ENCODE peak calls at places on chromosomes 5 and 9, in ten cellular contexts. O is substantia nigra, L is left lung, Y is hypothalamus, Z is RWPE1, F is body of pancreas, M is Ammon's horn, H is RPMI8226, D is tibial artery, Q is Daoy. K is an unnamed sample.

GRCh38 chr5:7391215-7391614 is 4.7 kb upstream of the ADCY2 start:
- DNase-seq in M (no peak), Z (no peak), F (peak; percentile 37), D (no peak), H (no peak), O (no peak), L (no peak), Q (peak; percentile 38), Y (no peak), K (no peak)

GRCh38 chr5:151924564-151925395 is at the start of gene GLRA1:
- DNase-seq in Y (peak; percentile 7), O (peak; percentile 7), Z (peak; percentile 77), H (peak; percentile 61), L (peak; percentile 53), D (no peak), F (peak; percentile 19), M (peak; percentile 46), Q (peak; percentile 72), K (peak; percentile 12)

GRCh38 chr5:120396186-120396585 is 67.9 kb upstream of the PRR16 start:
- DNase-seq in L (no peak), F (no peak), Y (no peak), D (no peak), Z (peak; percentile 41), Q (no peak), H (no peak), O (no peak), M (no peak), K (no peak)

GRCh38 chr5:88984040-88984439 is 101.1 kb upstream of the MEF2C start:
- DNase-seq in Y (peak; percentile 0), O (no peak), F (no peak), Z (no peak), M (peak; percentile 2), D (no peak), H (no peak), Q (no peak), L (no peak), K (no peak)

GRCh38 chr5:79562351-79563246 is 48.7 kb upstream of the HOMER1 start:
- DNase-seq in H (no peak), Y (no peak), L (no peak), Q (peak; percentile 65), F (no peak), Z (peak; percentile 37), M (no peak), D (no peak), O (no peak), K (no peak)

GRCh38 chr9:121348321-121348720 is 21.7 kb downstream of the STOM start:
- DNase-seq in Y (no peak), L (no peak), Q (no peak), F (no peak), Z (no peak), O (no peak), D (no peak), H (no peak), M (no peak), K (no peak)

GRCh38 chr5:149434162-149435014 is 55.3 kb upstream of the IL17B start:
- DNase-seq in O (peak; percentile 8), H (peak; percentile 57), Z (peak; percentile 86), D (peak; percentile 83), F (peak; percentile 63), Y (peak; percentile 58), Q (peak; percentile 74), L (no peak), M (peak; percentile 74), K (peak; percentile 46)

GRCh38 chr5:163306421-163306820 is 131.0 kb upstream of the CCNG1 start:
- DNase-seq in O (no peak), Z (no peak), H (peak; percentile 23), Q (no peak), Y (no peak), M (no peak), F (no peak), L (no peak), D (no peak), K (no peak)

GRCh38 chr9:93088656-93089015 is 7.4 kb upstream of the CARD19 start:
- DNase-seq in M (no peak), Q (no peak), D (peak; percentile 11), F (no peak), O (no peak), H (no peak), Z (no peak), Y (no peak), L (peak; percentile 16), K (no peak)

GRCh38 chr5:75992677-75993582 is 90.3 kb upstream of the SV2C start:
- DNase-seq in Q (no peak), H (no peak), Z (no peak), L (no peak), D (no peak), M (no peak), F (no peak), Y (no peak), O (no peak), K (no peak)

GRCh38 chr5:136364307-136364706 is 1.0 kb downstream of the TRPC7 start:
- DNase-seq in H (no peak), Y (no peak), F (no peak), M (peak; percentile 8), D (no peak), L (no peak), Z (no peak), Q (peak; percentile 13), O (no peak), K (no peak)

GRCh38 chr5:172701336-172702061 is 60.4 kb downstream of the NEURL1B start:
- DNase-seq in M (no peak), Y (no peak), L (no peak), Q (no peak), O (no peak), D (no peak), H (peak; percentile 67), Z (no peak), F (no peak), K (no peak)

GRCh38 chr9:16664211-16664610 is 206.3 kb downstream of the BNC2 start:
- DNase-seq in Q (no peak), M (no peak), F (no peak), D (no peak), H (no peak), Z (no peak), Y (no peak), L (no peak), O (no peak), K (no peak)

GRCh38 chr9:36040271-36040925 is 3.7 kb downstream of the RECK start:
- DNase-seq in Y (no peak), L (no peak), D (no peak), H (no peak), Z (no peak), M (no peak), O (no peak), F (no peak), Q (no peak), K (no peak)

GRCh38 chr9:18874069-18874468 is 158.9 kb downstream of the SAXO1 start:
- DNase-seq in F (no peak), Z (no peak), O (no peak), Y (no peak), H (no peak), Q (no peak), D (no peak), L (no peak), M (no peak), K (no peak)

GRCh38 chr9:110700953-110701352 is 32.4 kb downstream of the MUSK start:
- DNase-seq in Y (no peak), F (no peak), D (no peak), Z (peak; percentile 42), L (no peak), Q (peak; percentile 41), H (no peak), M (no peak), O (no peak), K (no peak)

GRCh38 chr9:131446276-131446675 is 52.4 kb downstream of the PRRC2B start:
- DNase-seq in L (no peak), Q (no peak), H (no peak), M (no peak), O (no peak), Z (no peak), D (peak; percentile 50), F (no peak), Y (no peak), K (no peak)

GRCh38 chr5:62569466-62569865 is 9.2 kb upstream of the LRRC70 start:
- DNase-seq in O (no peak), D (no peak), M (no peak), F (no peak), Q (no peak), Z (no peak), L (no peak), Y (no peak), H (no peak), K (no peak)

GRCh38 chr5:148311516-148311915 is 707 bp upstream of the SPINK7 start:
- DNase-seq in F (no peak), H (no peak), Y (no peak), O (no peak), L (no peak), D (no peak), Z (no peak), Q (no peak), M (no peak), K (no peak)

GRCh38 chr5:39661026-39661779 is 236.4 kb upstream of the DAB2 start:
- DNase-seq in O (no peak), Q (no peak), Y (no peak), M (no peak), H (no peak), F (no peak), L (no peak), D (no peak), Z (peak; percentile 38), K (no peak)

GRCh38 chr5:174599992-174600391 is 124.4 kb upstream of the MSX2 start:
- DNase-seq in Y (no peak), Z (no peak), M (no peak), H (peak; percentile 81), L (peak; percentile 54), Q (no peak), D (no peak), F (no peak), O (no peak), K (no peak)

K was measured in frontal cortex.